ENCODE peak calls at places on chromosome 10, in five cellular contexts. T, R, F, H and C are unnamed samples.

GRCh38 chr10:12341526-12341925 is 7.8 kb upstream of the CAMK1D start:
- DNase-seq in F (no peak), T (no peak), H (no peak), R (no peak), C (no peak)

GRCh38 chr10:46006219-46006618 is 24.2 kb downstream of the NCOA4 start:
- DNase-seq in T (no peak), R (no peak), H (peak; percentile 74), F (peak; percentile 68), C (peak; percentile 66)

GRCh38 chr10:127849896-127850295 is 42.8 kb downstream of the CLRN3 start:
- DNase-seq in H (no peak), F (no peak), T (no peak), R (no peak), C (no peak)

GRCh38 chr10:82609845-82610244 is 734.9 kb downstream of the NRG3 start:
- DNase-seq in R (no peak), F (no peak), H (no peak), T (no peak), C (no peak)

GRCh38 chr10:18735711-18736110 is 76.5 kb downstream of the ARL5B start:
- DNase-seq in R (no peak), F (no peak), T (no peak), H (no peak), C (no peak)

GRCh38 chr10:11212285-11212684 is 194.6 kb downstream of the CELF2 start:
- DNase-seq in R (no peak), H (no peak), F (no peak), T (no peak), C (no peak)

GRCh38 chr10:21355591-21356011 is 169.9 kb downstream of the SKIDA1 start:
- DNase-seq in R (no peak), F (no peak), H (peak; percentile 45), T (no peak), C (no peak)

GRCh38 chr10:1291178-1292090 is 235.2 kb downstream of the WDR37 start:
- DNase-seq in T (no peak), F (no peak), R (no peak), H (no peak), C (no peak)

GRCh38 chr10:96918214-96919002 is 86.3 kb downstream of the LCOR start:
- DNase-seq in T (no peak), R (no peak), F (no peak), H (no peak), C (no peak)

DNA sequence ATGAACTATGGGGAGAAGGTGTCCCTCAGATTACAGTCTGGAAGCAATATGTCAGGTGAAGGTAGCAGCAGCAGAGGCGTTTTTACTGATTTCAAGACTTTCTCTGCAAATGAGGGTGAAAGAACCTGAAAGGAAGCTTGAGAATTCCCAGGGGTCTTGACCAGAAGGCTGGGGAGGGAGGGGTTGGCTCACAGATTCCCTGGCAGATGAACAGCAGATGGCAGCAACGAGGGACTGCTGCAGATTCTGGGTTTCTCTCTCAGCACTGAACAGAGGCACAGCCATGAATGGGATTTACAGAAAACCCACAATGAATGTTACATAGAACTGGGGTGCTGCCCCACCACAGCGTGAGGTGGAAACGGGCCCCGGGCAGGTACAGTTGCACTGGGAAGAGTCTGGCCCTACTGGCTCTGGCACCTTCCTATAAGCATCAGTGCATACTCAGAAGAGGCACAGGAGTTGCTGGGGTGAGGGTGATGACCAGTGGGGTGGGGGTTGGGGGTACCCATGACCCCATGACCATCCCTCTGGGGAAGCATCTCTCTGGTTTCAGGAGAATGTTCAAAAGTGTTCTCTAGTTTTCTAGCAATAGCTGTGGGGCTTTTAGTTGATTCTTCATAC is 317.8 kb downstream of the SH2D4B start:
- DNase-seq in T (peak; percentile 41), F (no peak), H (no peak), R (no peak), C (no peak)
- TF ChIP-seq CTCF in T (peak; percentile 61), F (no peak), H (peak; percentile 12), R (no peak), C (no peak)

GRCh38 chr10:44966129-44966815 is 6.7 kb downstream of the RASSF4 start:
- DNase-seq in F (no peak), R (peak; percentile 33), T (no peak), H (no peak), C (no peak)

GRCh38 chr10:44967596-44967995 is 8.0 kb downstream of the RASSF4 start:
- DNase-seq in H (no peak), F (no peak), R (peak; percentile 78), T (no peak), C (no peak)

GRCh38 chr10:44968101-44968886 is 8.7 kb downstream of the RASSF4 start:
- DNase-seq in R (peak; percentile 88), H (no peak), T (no peak), F (no peak), C (no peak)

GRCh38 chr10:44965651-44966097 is 6.1 kb downstream of the RASSF4 start:
- DNase-seq in F (no peak), R (peak; percentile 62), H (no peak), T (no peak), C (no peak)

GRCh38 chr10:44966816-44967509 is 7.4 kb downstream of the RASSF4 start:
- DNase-seq in F (no peak), T (no peak), R (peak; percentile 64), H (no peak), C (no peak)
- TF ChIP-seq CTCF in F (peak; percentile 18), T (peak; percentile 52), R (peak; percentile 23), H (peak; percentile 74), C (peak; percentile 17)

DNA sequence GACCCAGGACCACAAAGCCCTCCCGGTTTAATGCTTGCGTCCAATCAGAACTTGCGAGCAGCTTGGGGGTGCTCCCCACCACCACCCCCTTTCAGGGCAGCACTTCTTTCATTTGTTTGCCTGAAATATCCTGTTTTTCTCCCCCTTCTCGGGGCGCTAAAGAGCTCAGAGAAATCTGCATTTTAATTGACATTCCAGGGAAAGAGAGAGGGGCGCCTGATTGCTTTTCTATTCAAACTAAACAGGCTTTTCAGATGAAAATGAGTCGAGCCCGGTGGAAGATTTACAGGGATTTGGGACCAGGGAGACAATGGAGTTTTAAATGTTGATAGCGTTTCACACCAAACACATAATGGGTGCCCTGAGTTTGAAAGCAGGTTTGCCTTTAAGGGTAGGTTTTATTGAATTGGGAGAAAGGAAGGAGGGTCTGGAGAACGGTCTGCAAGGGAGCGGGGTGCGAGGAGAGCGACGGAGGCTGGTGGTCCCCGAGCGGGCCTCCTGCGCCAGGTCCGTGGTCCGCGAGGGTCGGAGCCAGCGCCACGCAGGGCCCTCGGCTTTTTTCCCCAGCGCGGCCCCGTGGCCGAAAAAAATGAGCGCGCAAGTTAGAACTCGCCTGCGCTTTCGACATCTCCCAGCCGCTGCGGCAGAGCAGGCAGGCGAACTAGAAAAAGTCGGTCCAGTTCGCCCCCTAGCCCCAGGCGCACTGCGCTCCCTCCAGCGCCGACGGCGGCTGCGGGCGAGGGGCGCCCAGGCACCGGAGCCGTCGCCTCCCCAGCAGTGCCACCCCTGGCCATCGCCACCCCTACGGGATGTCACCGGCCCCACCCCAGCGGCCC is 1.4 kb downstream of the FGFR2 start:
- DNase-seq in T (no peak), F (peak; percentile 25), H (no peak), R (peak; percentile 83), C (no peak)
- TF ChIP-seq CTCF in T (no peak), F (no peak), H (no peak), R (peak; percentile 31), C (no peak)

GRCh38 chr10:74738052-74738451 is 88.3 kb upstream of the KAT6B start:
- DNase-seq in R (no peak), T (no peak), F (no peak), H (no peak), C (no peak)

GRCh38 chr10:74738543-74738942 is 87.9 kb upstream of the KAT6B start:
- DNase-seq in H (no peak), F (no peak), R (no peak), T (no peak), C (no peak)

GRCh38 chr10:74736029-74736428 is 90.4 kb upstream of the KAT6B start:
- DNase-seq in R (no peak), H (no peak), F (no peak), T (no peak), C (no peak)

GRCh38 chr10:74743401-74743800 is 83.0 kb upstream of the KAT6B start:
- DNase-seq in H (no peak), F (no peak), R (no peak), T (no peak), C (no peak)

GRCh38 chr10:74738985-74739567 is 87.3 kb upstream of the KAT6B start:
- DNase-seq in H (no peak), F (peak; percentile 38), T (no peak), R (no peak), C (no peak)
- TF ChIP-seq CTCF in H (peak; percentile 42), F (no peak), T (no peak), R (no peak), C (no peak)

GRCh38 chr10:111347386-111348005 is 270.7 kb downstream of the ADRA2A start:
- DNase-seq in R (no peak), T (no peak), H (no peak), F (no peak), C (no peak)

GRCh38 chr10:111348049-111348448 is 271.2 kb downstream of the ADRA2A start:
- DNase-seq in R (no peak), T (no peak), H (no peak), F (no peak), C (no peak)

DNA sequence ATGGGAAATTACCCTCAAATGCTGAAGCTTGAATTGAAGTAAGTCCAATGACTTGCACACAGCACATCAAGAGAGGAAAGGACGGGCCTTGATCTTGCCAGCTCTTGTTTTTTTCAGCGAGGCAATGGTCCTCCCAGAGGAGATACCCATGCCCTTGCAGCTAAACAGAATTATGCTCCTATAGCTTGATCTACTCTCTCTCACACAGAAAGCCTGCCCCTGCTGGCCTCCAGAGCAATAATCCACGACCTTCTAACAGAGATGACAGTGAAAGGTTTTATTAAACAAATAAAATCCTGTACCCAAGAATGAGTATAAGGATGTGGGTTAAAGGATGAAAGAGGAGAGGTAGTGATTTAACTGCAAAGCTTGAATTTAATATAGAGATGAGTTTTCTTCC is 268.0 kb downstream of the ADRA2A start:
- DNase-seq in F (no peak), H (no peak), T (no peak), R (no peak), C (no peak)
- TF ChIP-seq CTCF in F (peak; percentile 6), H (no peak), T (peak; percentile 46), R (no peak), C (peak; percentile 16)

GRCh38 chr10:14574291-14574690 is 200.4 kb downstream of the FAM107B start:
- DNase-seq in R (no peak), H (no peak), T (no peak), F (no peak), C (no peak)
- TF ChIP-seq CTCF in R (no peak), H (no peak), T (no peak), F (no peak), C (no peak)

DNA sequence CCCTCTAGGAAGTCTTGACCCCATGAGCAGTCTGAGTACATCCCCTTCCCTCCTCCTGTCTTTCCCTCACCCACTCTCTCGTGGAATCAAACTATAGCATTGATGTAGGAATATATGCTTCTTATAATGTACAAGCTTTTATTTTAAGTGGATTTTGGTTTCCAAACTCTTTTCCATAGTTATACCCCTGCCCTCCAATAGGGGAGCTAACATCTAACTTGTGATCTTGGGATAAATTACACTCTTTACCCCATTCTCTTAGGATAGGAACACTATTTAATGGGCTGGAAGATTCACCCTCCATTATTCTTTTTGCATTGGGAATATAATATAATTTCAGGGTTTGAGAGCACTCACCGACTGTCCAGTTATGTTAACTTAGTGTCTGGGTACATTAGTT is 465.9 kb downstream of the GATA3 start:
- DNase-seq in R (no peak), T (no peak), H (no peak), F (no peak), C (no peak)
- TF ChIP-seq CTCF in R (no peak), T (peak; percentile 47), H (no peak), F (no peak), C (no peak)